ENCODE peak calls at places on chromosomes 3 and 15, in four cellular contexts. J, W, O and G are unnamed samples.

GRCh38 chr15:79179597-79179996 is 89.0 kb upstream of the RASGRF1 start:
- DNase-seq in J (no peak), W (no peak), O (no peak), G (no peak)

GRCh38 chr3:126304704-126305103 is 52.5 kb downstream of the KLF15 start:
- DNase-seq in J (no peak), W (no peak), O (peak), G (no peak)

GRCh38 chr15:88238618-88239430 is 17.7 kb downstream of the NTRK3 start:
- DNase-seq in J (peak), W (no peak), O (peak), G (peak)

GRCh38 chr3:120816728-120817127 is 74.2 kb downstream of the GTF2E1 start:
- DNase-seq in J (no peak), W (no peak), O (no peak), G (no peak)

GRCh38 chr15:77186518-77187095 is 115.7 kb upstream of the TSPAN3 start:
- DNase-seq in J (no peak), W (no peak), O (peak), G (peak)

GRCh38 chr3:44184319-44184953 is 57.2 kb upstream of the TOPAZ1 start:
- DNase-seq in J (no peak), W (no peak), O (no peak), G (no peak)

GRCh38 chr15:70576276-70576675 is 187.1 kb downstream of the UACA start:
- DNase-seq in J (no peak), W (no peak), O (no peak), G (no peak)

GRCh38 chr3:135694142-135694541 is 271.4 kb upstream of the PPP2R3A start:
- DNase-seq in J (no peak), W (no peak), O (no peak), G (no peak)

GRCh38 chr3:55690746-55691540 is 203.8 kb upstream of the WNT5A start:
- DNase-seq in J (no peak), W (no peak), O (no peak), G (no peak)

GRCh38 chr3:17183951-17184550 is 299.3 kb downstream of the PLCL2 start:
- DNase-seq in J (no peak), W (no peak), O (peak), G (peak)

GRCh38 chr15:48499978-48500377 is 145.5 kb downstream of the FBN1 start:
- DNase-seq in J (no peak), W (no peak), O (no peak), G (no peak)

GRCh38 chr3:15953841-15954240 is 156.1 kb upstream of the ANKRD28 start:
- DNase-seq in J (no peak), W (no peak), O (no peak), G (no peak)

GRCh38 chr3:67550541-67550940 is 103.9 kb downstream of the SUCLG2 start:
- DNase-seq in J (no peak), W (no peak), O (no peak), G (no peak)

GRCh38 chr3:8712045-8712870 is 21.3 kb upstream of the CAV3 start:
- DNase-seq in J (no peak), W (no peak), O (peak), G (peak)

GRCh38 chr15:86634146-86634545 is 554.5 kb downstream of the AGBL1 start:
- DNase-seq in J (no peak), W (no peak), O (no peak), G (no peak)

GRCh38 chr3:169676925-169677537 is 13.5 kb upstream of the MECOM start:
- DNase-seq in J (no peak), W (no peak), O (no peak), G (no peak)

GRCh38 chr15:70045045-70045444 is 52.7 kb downstream of the TLE3 start:
- DNase-seq in J (no peak), W (no peak), O (peak), G (peak)

GRCh38 chr3:156547637-156548036 is 7.3 kb downstream of the SSR3 start:
- DNase-seq in J (no peak), W (no peak), O (no peak), G (peak)

GRCh38 chr3:129934234-129935123 is 40.0 kb upstream of the TRH start:
- DNase-seq in J (peak), W (no peak), O (peak), G (peak)

GRCh38 chr15:100252779-100253417 is 88.9 kb downstream of the ADAMTS17 start:
- DNase-seq in J (no peak), W (no peak), O (no peak), G (no peak)

GRCh38 chr3:35617370-35617769 is 22.0 kb upstream of the ARPP21 start:
- DNase-seq in J (no peak), W (no peak), O (no peak), G (no peak)

GRCh38 chr3:122356402-122356801 is 26.6 kb downstream of the MIX23 start:
- DNase-seq in J (no peak), W (no peak), O (peak), G (peak)

GRCh38 chr3:17847156-17847555 is 104.7 kb upstream of the TBC1D5 start:
- DNase-seq in J (no peak), W (no peak), O (no peak), G (no peak)

GRCh38 chr15:25905140-25905539 is 42.0 kb upstream of the ATP10A start:
- DNase-seq in J (no peak), W (no peak), O (peak), G (peak)

GRCh38 chr3:21041621-21042020 is 709.4 kb downstream of the ZNF385D start:
- DNase-seq in J (no peak), W (no peak), O (peak), G (peak)

GRCh38 chr3:39727415-39727814 is 82.0 kb upstream of the MYRIP start:
- DNase-seq in J (no peak), W (no peak), O (peak), G (no peak)

GRCh38 chr3:55013145-55013544 is 85.3 kb upstream of the LRTM1 start:
- DNase-seq in J (no peak), W (no peak), O (peak), G (peak)

GRCh38 chr15:73809728-73810501 is 56.8 kb upstream of the INSYN1 start:
- DNase-seq in J (no peak), W (peak), O (peak), G (no peak)

GRCh38 chr3:65107174-65107573 is 419.4 kb upstream of the ADAMTS9 start:
- DNase-seq in J (peak), W (no peak), O (peak), G (peak)

GRCh38 chr3:355622-356021 is 159.1 kb downstream of the CHL1 start:
- DNase-seq in J (peak), W (no peak), O (peak), G (peak)

GRCh38 chr3:185583925-185584324 is 2.2 kb upstream of the SENP2 start:
- DNase-seq in J (no peak), W (no peak), O (no peak), G (no peak)
- H3K4me3 ChIP-seq in J (no peak), W (no peak), O (no peak), G (no peak)

DNA sequence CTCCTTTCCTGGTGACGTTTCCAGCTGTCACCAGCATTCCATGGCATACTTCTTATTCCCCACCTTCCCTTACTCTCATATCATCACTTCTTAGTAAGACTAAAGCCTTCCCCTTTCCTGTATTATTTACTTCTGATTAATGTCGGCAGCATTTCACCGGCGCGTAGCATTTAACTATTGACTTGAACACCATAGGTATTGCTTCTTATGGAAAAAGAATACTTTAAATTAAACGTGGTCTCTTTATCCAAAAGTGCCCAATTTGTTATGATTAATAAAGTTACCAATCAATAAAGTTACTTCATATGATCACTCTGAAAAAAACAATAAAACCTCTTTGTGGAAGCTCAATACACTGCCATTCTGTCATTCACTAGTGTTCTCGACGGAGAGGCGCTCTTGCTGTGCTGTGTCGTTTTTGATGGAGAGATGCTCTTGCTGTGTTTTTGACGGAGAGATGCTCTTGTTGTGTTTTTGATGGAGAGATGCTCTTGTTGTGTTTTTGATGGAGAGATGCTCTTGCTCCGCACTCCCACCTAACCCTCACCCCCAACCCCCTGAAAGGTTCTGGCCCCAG is 165.0 kb downstream of the XXYLT1 start:
- DNase-seq in J (no peak), W (no peak), O (no peak), G (no peak)
- H3K4me3 ChIP-seq in J (no peak), W (peak), O (peak), G (peak)

GRCh38 chr3:115084686-115085085 is 62.4 kb downstream of the ZBTB20 start:
- DNase-seq in J (no peak), W (no peak), O (no peak), G (no peak)

GRCh38 chr3:115085197-115085865 is 61.8 kb downstream of the ZBTB20 start:
- DNase-seq in J (no peak), W (no peak), O (peak), G (no peak)

GRCh38 chr3:115077501-115078250 is 69.4 kb downstream of the ZBTB20 start:
- DNase-seq in J (no peak), W (no peak), O (no peak), G (peak)

GRCh38 chr3:115086379-115086778 is 60.7 kb downstream of the ZBTB20 start:
- DNase-seq in J (no peak), W (no peak), O (no peak), G (no peak)

GRCh38 chr3:115081444-115081843 is 65.6 kb downstream of the ZBTB20 start:
- DNase-seq in J (no peak), W (no peak), O (no peak), G (no peak)
- H3K4me3 ChIP-seq in J (no peak), W (no peak), O (no peak), G (no peak)

DNA sequence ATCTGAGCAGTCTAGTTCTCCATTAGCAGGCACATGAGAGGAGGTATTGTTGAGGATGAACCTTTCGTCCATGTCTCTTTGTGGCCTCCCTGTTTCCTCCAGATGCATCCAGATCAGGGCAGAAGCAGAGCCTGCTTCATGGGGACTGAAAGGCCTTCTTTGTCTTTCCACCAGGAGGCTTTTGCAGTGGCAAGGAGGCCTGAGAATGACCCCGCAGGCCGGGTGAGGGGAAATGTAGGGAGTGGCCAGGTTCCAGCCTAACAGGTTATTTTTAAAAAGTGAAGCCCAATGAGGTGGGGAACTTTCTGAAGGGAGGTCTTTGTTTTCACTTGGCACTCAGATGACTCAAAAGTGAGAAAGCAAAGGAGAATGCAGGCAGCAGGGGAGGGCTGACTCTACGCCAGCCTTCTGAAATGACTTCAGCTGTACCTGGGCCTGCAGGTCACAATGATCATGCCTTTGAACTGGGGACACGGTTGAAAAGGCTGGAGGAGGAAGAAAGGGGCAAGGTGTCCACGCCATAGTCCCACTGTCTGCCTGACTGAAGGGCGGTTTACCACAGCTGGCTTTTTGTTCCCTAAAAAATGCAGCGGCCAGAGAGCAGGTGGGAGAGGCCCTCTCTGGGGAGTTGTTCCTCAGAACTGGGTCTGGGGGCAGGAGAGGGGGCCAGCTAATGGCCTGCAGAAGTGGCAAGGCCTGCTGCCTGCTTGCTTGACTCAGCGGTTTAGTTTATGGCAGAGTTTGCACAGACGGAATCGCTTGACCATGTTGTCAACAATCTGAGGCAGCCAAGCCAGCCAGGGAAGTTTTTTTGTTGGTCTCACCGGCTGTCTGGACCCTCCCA is 28.7 kb downstream of the CMTM7 start:
- DNase-seq in J (no peak), W (no peak), O (no peak), G (no peak)
- H3K4me3 ChIP-seq in J (no peak), W (no peak), O (no peak), G (no peak)

GRCh38 chr15:75573643-75574384 is 5.3 kb downstream of the PTPN9 start:
- DNase-seq in J (no peak), W (no peak), O (no peak), G (no peak)
- H3K4me3 ChIP-seq in J (no peak), W (no peak), O (no peak), G (no peak)

GRCh38 chr3:40971191-40972168 is 227.8 kb upstream of the CTNNB1 start:
- DNase-seq in J (peak), W (peak), O (peak), G (peak)
- H3K4me3 ChIP-seq in J (no peak), W (no peak), O (no peak), G (no peak)